ENCODE peak calls at places on chromosomes 5 and 9, in four cellular contexts. N is WTC11, Y is GM12878, U is HepG2. C is an unnamed sample.

GRCh38 chr5:89498699-89499098 is 615.7 kb upstream of the MEF2C start:
- DNase-seq in Y (no peak), U (no peak), N (no peak), C (no peak)

GRCh38 chr5:146818790-146819189 is 59.8 kb downstream of the PPP2R2B start:
- DNase-seq in Y (no peak), N (no peak), U (no peak), C (no peak)

GRCh38 chr9:84875193-84875592 is 205.7 kb downstream of the NTRK2 start:
- DNase-seq in Y (no peak), N (no peak), U (no peak), C (no peak)

GRCh38 chr5:10503997-10504761 is 59.7 kb upstream of the ANKRD33B start:
- DNase-seq in Y (no peak), N (no peak), U (peak; percentile 41), C (peak; percentile 85)

GRCh38 chr5:40578501-40579451 is 100.9 kb upstream of the PTGER4 start:
- DNase-seq in N (no peak), Y (peak; percentile 76), U (no peak), C (no peak)

GRCh38 chr9:133927041-133927440 is 65.1 kb downstream of the VAV2 start:
- DNase-seq in Y (peak; percentile 49), N (no peak), U (no peak), C (no peak)

GRCh38 chr5:71658916-71659661 is 60.0 kb upstream of the CARTPT start:
- DNase-seq in U (peak; percentile 31), N (no peak), Y (no peak), C (peak; percentile 12)

GRCh38 chr5:75964008-75964407 is 119.2 kb upstream of the SV2C start:
- DNase-seq in U (no peak), N (no peak), Y (peak; percentile 48), C (no peak)

GRCh38 chr5:122756263-122756911 is 18.5 kb upstream of the SNX2 start:
- DNase-seq in U (no peak), Y (no peak), N (no peak), C (no peak)

GRCh38 chr5:134552301-134552700 is 26.8 kb downstream of the JADE2 start:
- DNase-seq in Y (no peak), U (no peak), N (no peak), C (no peak)
- TF ChIP-seq CBFB in Y (no peak), U (no peak), N (no peak), C (no peak)

DNA sequence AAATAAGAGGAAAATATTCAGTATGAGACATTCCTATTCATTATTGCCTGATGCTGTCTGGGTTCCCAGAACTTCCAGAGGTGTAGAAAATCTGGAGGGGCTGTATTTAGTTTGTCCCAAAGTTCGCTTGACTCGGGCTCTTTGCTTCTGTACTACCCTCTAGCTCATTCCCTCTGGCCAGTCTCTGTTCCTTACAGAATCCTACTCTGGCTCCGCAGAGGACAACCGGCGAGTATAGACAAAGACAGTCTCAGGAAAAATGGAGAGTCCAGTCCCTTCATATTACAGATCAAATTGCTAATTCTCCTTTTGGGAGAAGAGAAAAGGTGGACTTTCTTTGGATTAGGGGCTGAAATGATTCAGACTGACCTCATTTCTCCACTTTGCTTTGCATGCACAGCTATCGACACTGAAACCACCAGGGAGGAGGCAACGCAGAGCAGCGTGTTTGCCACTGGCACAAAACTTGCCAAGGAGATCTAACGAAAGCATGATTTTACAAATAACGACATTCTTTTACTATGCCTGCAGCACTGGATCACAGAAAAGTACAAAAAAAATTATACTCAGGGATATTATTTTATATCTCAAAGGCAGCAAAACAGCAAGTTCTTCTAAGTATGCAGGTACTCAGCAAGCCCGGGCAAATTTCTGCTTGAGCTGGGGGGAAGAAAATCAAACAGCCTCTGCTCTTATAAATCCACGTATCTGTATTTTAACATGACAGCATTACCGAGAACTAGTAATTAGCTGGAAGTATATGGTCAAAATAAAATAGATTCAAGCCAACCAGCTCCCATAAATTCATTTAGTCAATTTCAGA is 279.7 kb downstream of the NPR3 start:
- DNase-seq in U (no peak), N (no peak), Y (no peak), C (no peak)
- TF ChIP-seq CBFB in U (no peak), N (no peak), Y (no peak), C (no peak)

GRCh38 chr9:77183581-77183980 is 6.2 kb downstream of the VPS13A start:
- DNase-seq in N (no peak), U (no peak), Y (no peak), C (no peak)
- TF ChIP-seq CBFB in N (no peak), U (no peak), Y (no peak), C (no peak)

GRCh38 chr5:57172466-57172961 is 1.3 kb upstream of the GPBP1 start:
- DNase-seq in U (no peak), N (no peak), Y (no peak), C (no peak)
- TF ChIP-seq CBFB in U (no peak), N (no peak), Y (no peak), C (no peak)

GRCh38 chr9:99222416-99223280 is 566 bp downstream of the SEC61B start:
- DNase-seq in N (no peak), Y (no peak), U (no peak), C (no peak)
- TF ChIP-seq CBFB in N (no peak), Y (no peak), U (no peak), C (no peak)

GRCh38 chr5:56827043-56827442 is 11.7 kb downstream of the MAP3K1 start:
- DNase-seq in N (peak; percentile 41), U (peak; percentile 56), Y (no peak), C (no peak)
- TF ChIP-seq CBFB in N (no peak), U (no peak), Y (no peak), C (no peak)

GRCh38 chr9:114276908-114277821 is 45.7 kb upstream of the ORM1 start:
- DNase-seq in Y (no peak), U (no peak), N (peak; percentile 6), C (no peak)
- TF ChIP-seq CBFB in Y (no peak), U (no peak), N (no peak), C (no peak)

DNA sequence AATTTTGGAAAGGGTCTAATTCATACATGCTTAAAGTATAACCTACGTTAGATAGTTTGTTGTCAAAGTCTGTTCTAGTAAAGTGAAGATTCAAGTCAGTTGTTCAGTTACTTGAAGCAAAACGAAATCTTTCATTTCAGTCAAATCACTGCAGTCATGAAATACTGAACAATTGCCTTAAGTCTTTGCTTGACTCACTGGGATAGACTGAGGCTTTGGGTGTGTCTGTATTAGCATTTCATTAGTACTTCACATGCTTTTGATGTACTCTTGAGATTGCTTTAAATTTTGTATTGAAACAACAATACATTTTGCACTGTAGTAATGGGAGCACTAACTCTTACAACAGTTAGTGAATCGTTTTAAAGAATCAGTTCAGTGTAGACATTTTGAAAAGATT is 4.0 kb upstream of the CMYA5 start:
- DNase-seq in N (no peak), Y (no peak), U (no peak), C (no peak)
- TF ChIP-seq CBFB in N (no peak), Y (no peak), U (no peak), C (no peak)

GRCh38 chr5:65262590-65263189 is 219.0 kb downstream of the ADAMTS6 start:
- DNase-seq in U (no peak), N (no peak), Y (no peak), C (peak; percentile 55)

GRCh38 chr5:65262094-65262493 is 219.6 kb downstream of the ADAMTS6 start:
- DNase-seq in N (no peak), U (no peak), Y (no peak), C (no peak)

GRCh38 chr5:65263291-65263690 is 218.4 kb downstream of the ADAMTS6 start:
- DNase-seq in N (no peak), Y (no peak), U (no peak), C (no peak)

GRCh38 chr5:65261499-65261898 is 220.2 kb downstream of the ADAMTS6 start:
- DNase-seq in Y (no peak), U (no peak), N (no peak), C (no peak)

GRCh38 chr5:65264420-65264819 is 217.3 kb downstream of the ADAMTS6 start:
- DNase-seq in N (no peak), U (no peak), Y (no peak), C (no peak)
- TF ChIP-seq CBFB in N (no peak), U (no peak), Y (no peak), C (no peak)

DNA sequence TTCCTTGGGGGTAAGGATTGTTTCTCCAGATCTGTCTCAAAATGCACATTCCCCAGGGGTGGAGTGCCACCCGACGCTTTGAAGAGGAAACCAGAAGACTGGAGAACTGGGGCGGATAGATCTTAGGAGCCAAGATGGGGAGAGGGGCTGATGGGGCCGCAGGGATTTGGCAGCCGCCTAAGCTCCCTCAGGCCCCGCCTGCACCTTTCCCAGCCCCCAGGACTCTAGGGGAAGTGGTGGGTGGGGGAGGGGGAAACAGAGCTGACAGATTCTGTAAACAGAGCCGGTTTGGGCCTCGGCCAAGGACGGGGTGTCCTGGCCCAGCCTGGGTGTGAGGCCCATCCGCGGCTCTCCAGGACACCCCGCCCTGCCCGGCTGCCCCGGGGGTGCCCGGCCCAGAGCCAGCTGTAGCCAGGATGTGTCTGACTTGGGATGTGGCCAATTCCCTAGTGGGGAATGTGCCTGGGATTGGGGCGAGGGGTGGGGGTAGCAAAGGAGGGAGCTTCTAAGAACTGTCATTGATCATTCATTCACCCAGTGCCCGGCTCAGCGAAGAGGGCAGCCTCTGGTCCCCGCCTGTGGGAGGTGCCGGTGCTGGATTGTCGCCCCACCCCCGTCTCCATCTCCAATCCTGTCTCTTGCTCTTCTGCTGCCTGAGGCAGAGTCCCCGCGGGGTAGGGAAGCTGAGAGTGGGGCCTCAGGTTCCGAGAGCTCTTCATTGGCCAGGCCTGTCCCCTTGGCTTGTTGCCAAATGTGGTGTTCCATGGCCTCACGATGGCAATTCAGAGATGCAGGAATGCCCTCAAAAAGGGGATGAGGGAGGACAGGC is 54.8 kb upstream of the CDKN2AIPNL start:
- DNase-seq in U (peak; percentile 86), N (peak; percentile 89), Y (no peak), C (peak; percentile 74)
- TF ChIP-seq CBFB in U (no peak), N (no peak), Y (no peak), C (peak; percentile 60)

C was measured in K562.